ENCODE peak calls at places on chromosomes 3 and 15, in four cellular contexts. One of them, this sample, is unnamed.

GRCh38 chr15:88725305-88726220 is 77.7 kb upstream of the ACAN start:
- DNase-seq in cardiac fibroblast: no peak
- DNase-seq in fibroblast of villous mesenchyme: no peak
- DNase-seq in HL-60: no peak
- DNase-seq in this sample: no peak

GRCh38 chr3:37491776-37492175 is 317.4 kb upstream of the LRRFIP2 start:
- DNase-seq in HL-60: no peak
- DNase-seq in fibroblast of villous mesenchyme: no peak
- DNase-seq in cardiac fibroblast: no peak
- DNase-seq in this sample: no peak

GRCh38 chr3:124113475-124113874 is 121.6 kb upstream of the ROPN1 start:
- DNase-seq in HL-60: no peak
- DNase-seq in fibroblast of villous mesenchyme: no peak
- DNase-seq in cardiac fibroblast: no peak
- DNase-seq in this sample: no peak

GRCh38 chr15:72231847-72232461 is 964 bp upstream of the PKM start:
- DNase-seq in HL-60: no peak
- DNase-seq in cardiac fibroblast: peak; percentile 83
- DNase-seq in fibroblast of villous mesenchyme: peak; percentile 81
- DNase-seq in this sample: peak; percentile 78

GRCh38 chr3:182809523-182809922 is 16.2 kb downstream of the ATP11B start:
- DNase-seq in cardiac fibroblast: no peak
- DNase-seq in HL-60: no peak
- DNase-seq in fibroblast of villous mesenchyme: no peak
- DNase-seq in this sample: no peak

GRCh38 chr15:45431502-45431901 is 53.2 kb upstream of the GATM start:
- DNase-seq in cardiac fibroblast: no peak
- DNase-seq in HL-60: no peak
- DNase-seq in fibroblast of villous mesenchyme: no peak
- DNase-seq in this sample: no peak

GRCh38 chr15:89457086-89457485 is 39.3 kb downstream of the RHCG start:
- DNase-seq in fibroblast of villous mesenchyme: peak; percentile 18
- DNase-seq in cardiac fibroblast: peak; percentile 28
- DNase-seq in HL-60: peak; percentile 35
- DNase-seq in this sample: no peak

GRCh38 chr15:56736308-56736707 is 3.0 kb upstream of the ZNF280D start:
- DNase-seq in HL-60: no peak
- DNase-seq in fibroblast of villous mesenchyme: peak; percentile 59
- DNase-seq in cardiac fibroblast: peak; percentile 76
- DNase-seq in this sample: peak; percentile 57

GRCh38 chr3:38133209-38133556 is 3.7 kb downstream of the ACAA1 start:
- DNase-seq in HL-60: no peak
- DNase-seq in cardiac fibroblast: no peak
- DNase-seq in fibroblast of villous mesenchyme: no peak
- DNase-seq in this sample: no peak

GRCh38 chr3:10395671-10396070 is 74.8 kb upstream of the SEC13 start:
- DNase-seq in cardiac fibroblast: no peak
- DNase-seq in HL-60: no peak
- DNase-seq in fibroblast of villous mesenchyme: no peak
- DNase-seq in this sample: no peak

This sample was measured in endothelial cell of umbilical vein.